ENCODE peak calls at places on chromosomes 1 and 21, in five cellular contexts. M is neural progenitor cell, W is body of pancreas, U is endothelial cell, X is heart right ventricle. D is an unnamed sample.

GRCh38 chr1:14737561-14738094 is 139.1 kb downstream of the KAZN start:
- DNase-seq in M (no peak), W (no peak), U (no peak), X (no peak), D (no peak)

GRCh38 chr1:220497220-220497756 is 30.6 kb upstream of the MARK1 start:
- DNase-seq in M (no peak), W (no peak), U (no peak), X (no peak), D (peak)

GRCh38 chr1:1806890-1807289 is 28.6 kb upstream of the NADK start:
- DNase-seq in M (no peak), W (no peak), U (no peak), X (peak), D (no peak)

GRCh38 chr1:104353580-104353979 is 603.9 kb downstream of the AMY1C start:
- DNase-seq in M (no peak), W (no peak), U (no peak), X (no peak), D (no peak)

GRCh38 chr1:36753451-36753850 is 270.7 kb upstream of the CSF3R start:
- DNase-seq in M (no peak), W (no peak), U (no peak), X (no peak), D (no peak)

GRCh38 chr1:6200188-6200809 is 904 bp upstream of the RPL22 start:
- DNase-seq in M (no peak), W (no peak), U (no peak), X (no peak), D (no peak)

GRCh38 chr1:207959141-207959825 is 48.4 kb upstream of the CD34 start:
- DNase-seq in M (peak), W (peak), U (peak), X (peak), D (no peak)

GRCh38 chr1:221289103-221289502 is 409.9 kb downstream of the HLX start:
- DNase-seq in M (no peak), W (no peak), U (no peak), X (no peak), D (no peak)

GRCh38 chr1:151612506-151613274 is 840 bp downstream of the SNX27 start:
- DNase-seq in M (peak), W (peak), U (peak), X (peak), D (no peak)

GRCh38 chr1:21050031-21050430 is 126.7 kb downstream of the EIF4G3 start:
- DNase-seq in M (no peak), W (no peak), U (no peak), X (no peak), D (peak)

GRCh38 chr1:74699331-74699730 is 25.7 kb upstream of the ERICH3 start:
- DNase-seq in M (no peak), W (no peak), U (no peak), X (no peak), D (no peak)

GRCh38 chr1:206000641-206001339 is 2.4 kb downstream of the RAB7B start:
- DNase-seq in M (no peak), W (no peak), U (no peak), X (no peak), D (peak)

GRCh38 chr1:53562256-53562982 is 103.2 kb downstream of the DMRTB1 start:
- DNase-seq in M (no peak), W (peak), U (no peak), X (no peak), D (no peak)

GRCh38 chr1:936865-937264 is 13.1 kb downstream of the SAMD11 start:
- DNase-seq in M (no peak), W (no peak), U (no peak), X (no peak), D (no peak)

GRCh38 chr1:201213926-201214325 is 23.3 kb downstream of the IGFN1 start:
- DNase-seq in M (no peak), W (no peak), U (no peak), X (no peak), D (no peak)

GRCh38 chr1:208781391-208782035 is 537.3 kb upstream of the PLXNA2 start:
- DNase-seq in M (peak), W (no peak), U (no peak), X (no peak), D (no peak)

GRCh38 chr1:113255728-113256347 is 134.5 kb upstream of the MAGI3 start:
- DNase-seq in M (peak), W (peak), U (no peak), X (no peak), D (no peak)

GRCh38 chr1:50735443-50735842 is 224.6 kb downstream of the FAF1 start:
- DNase-seq in M (peak), W (no peak), U (no peak), X (no peak), D (peak)

GRCh38 chr1:2443285-2444137 is 31.1 kb upstream of the PEX10 start:
- DNase-seq in M (peak), W (no peak), U (peak), X (no peak), D (no peak)

GRCh38 chr1:208603721-208604120 is 359.5 kb upstream of the PLXNA2 start:
- DNase-seq in M (no peak), W (no peak), U (no peak), X (no peak), D (no peak)

GRCh38 chr1:166136699-166137401 is 30.0 kb downstream of the FAM78B start:
- DNase-seq in M (no peak), W (no peak), U (no peak), X (no peak), D (no peak)

GRCh38 chr1:227948493-227949260 is 945 bp upstream of the WNT9A start:
- DNase-seq in M (no peak), W (no peak), U (peak), X (no peak), D (no peak)

GRCh38 chr1:113042336-113043143 is 30.5 kb upstream of the LRIG2 start:
- DNase-seq in M (peak), W (peak), U (peak), X (peak), D (peak)

GRCh38 chr1:2999571-2999970 is 21.7 kb upstream of the ACTRT2 start:
- DNase-seq in M (no peak), W (no peak), U (no peak), X (no peak), D (no peak)

GRCh38 chr1:45924736-45925135 is 121.3 kb downstream of the MAST2 start:
- DNase-seq in M (peak), W (no peak), U (no peak), X (no peak), D (no peak)

GRCh38 chr1:77797991-77798390 is 18.5 kb downstream of the MIGA1 start:
- DNase-seq in M (no peak), W (no peak), U (no peak), X (no peak), D (no peak)

GRCh38 chr21:42892582-42892930 is 553 bp upstream of the NDUFV3 start:
- DNase-seq in M (no peak), W (no peak), U (no peak), X (no peak), D (no peak)

GRCh38 chr1:104760017-104760416 is 1010.3 kb downstream of the AMY1C start:
- DNase-seq in M (no peak), W (no peak), U (no peak), X (no peak), D (no peak)

GRCh38 chr1:28002600-28002999 is 42.8 kb downstream of the XKR8 start:
- DNase-seq in M (no peak), W (no peak), U (no peak), X (no peak), D (no peak)

GRCh38 chr1:228212415-228212965 is 4.6 kb downstream of the OBSCN start:
- DNase-seq in M (peak), W (no peak), U (no peak), X (no peak), D (no peak)

DNA sequence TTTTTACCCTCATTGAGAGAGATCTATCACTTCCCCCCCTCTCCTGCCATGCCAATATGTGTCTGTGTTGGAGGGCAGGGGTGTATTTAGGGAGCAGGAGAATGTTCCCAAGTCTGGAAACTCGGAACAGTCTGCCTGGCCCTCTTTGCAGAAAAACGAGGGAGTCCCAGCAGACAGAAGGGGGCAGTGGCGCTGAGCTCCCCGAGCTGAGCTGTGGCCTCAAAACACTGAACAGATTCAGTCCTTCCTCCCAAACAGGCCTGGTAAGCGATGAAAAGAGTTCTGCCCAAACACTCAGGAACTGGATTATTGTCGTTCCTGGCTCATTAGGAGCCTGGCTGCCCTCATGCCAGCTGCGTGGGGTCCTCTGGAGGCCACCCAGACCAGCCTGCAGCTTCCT is 981 bp downstream of the CLDN14 start:
- DNase-seq in M (peak), W (no peak), U (peak), X (no peak), D (no peak)
- TF ChIP-seq CTCF in M (peak), W (no peak), U (no peak), X (no peak), D (no peak)

DNA sequence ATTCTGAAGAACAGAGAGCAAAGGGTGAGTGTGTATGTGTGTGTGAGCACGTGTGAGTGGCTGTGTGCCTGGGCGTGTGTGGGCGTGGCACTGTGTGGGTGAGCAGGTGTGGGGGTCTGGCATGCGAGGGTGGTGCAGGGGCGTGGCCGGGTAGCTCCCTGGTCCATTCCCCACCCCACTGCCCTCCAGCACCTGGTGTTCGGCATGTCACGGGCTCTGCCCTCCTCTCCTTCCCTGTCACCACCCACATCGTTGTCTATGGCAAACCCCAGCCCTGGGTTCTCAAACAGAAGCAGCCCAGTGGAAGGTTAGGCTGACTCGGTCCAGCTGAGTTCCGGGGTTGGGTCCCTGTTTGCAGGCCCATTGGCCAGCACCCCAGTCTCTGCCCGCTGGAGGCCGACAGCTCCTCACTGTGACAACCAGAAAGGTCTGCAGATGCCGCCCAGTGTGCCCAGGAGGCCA is 39.8 kb downstream of the UBE2G2 start:
- DNase-seq in M (no peak), W (no peak), U (no peak), X (no peak), D (no peak)
- TF ChIP-seq CTCF in M (no peak), W (no peak), U (no peak), X (no peak), D (no peak)

GRCh38 chr1:215682232-215682631 is 115.1 kb downstream of the KCTD3 start:
- DNase-seq in M (no peak), W (no peak), U (no peak), X (no peak), D (peak)
- TF ChIP-seq CTCF in M (no peak), W (no peak), U (no peak), X (no peak), D (peak)

DNA sequence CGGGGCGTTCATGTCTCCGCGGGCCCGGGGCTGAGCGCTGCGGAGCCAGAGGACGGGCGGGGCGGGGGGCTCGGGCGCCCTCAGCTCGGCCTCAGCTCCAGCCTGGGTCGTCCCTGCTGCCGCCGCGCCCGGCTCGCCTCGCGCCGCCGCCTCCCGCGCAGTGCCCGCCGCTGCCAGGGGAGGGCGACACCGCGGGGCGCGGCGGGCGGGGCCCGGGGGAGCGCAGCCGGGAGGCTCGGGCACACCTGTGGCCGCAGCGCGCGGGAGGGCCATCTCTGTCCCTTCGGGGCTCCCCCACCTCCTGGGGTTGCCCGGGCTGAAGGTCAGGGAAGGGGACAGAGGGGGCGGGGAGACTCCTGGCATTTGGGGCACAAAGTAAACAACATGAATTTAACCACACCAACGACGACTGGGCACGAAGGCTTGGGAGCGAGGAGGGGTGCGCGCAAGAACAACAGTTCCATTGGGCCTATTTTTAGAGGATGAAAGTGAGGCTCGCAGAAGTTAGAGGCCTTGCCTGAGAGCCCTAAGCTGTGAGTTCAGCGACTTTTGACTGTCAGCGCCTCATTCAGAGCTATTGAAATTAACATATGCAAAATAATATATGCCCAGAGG is at the start of gene FAM131C:
- DNase-seq in M (peak), W (peak), U (peak), X (no peak), D (peak)
- TF ChIP-seq CTCF in M (peak), W (peak), U (peak), X (peak), D (peak)

GRCh38 chr1:56578963-56579875 is at the start of gene PLPP3:
- DNase-seq in M (peak), W (peak), U (peak), X (peak), D (peak)

GRCh38 chr1:56580771-56581170 is 1.4 kb upstream of the PLPP3 start:
- DNase-seq in M (no peak), W (no peak), U (no peak), X (no peak), D (no peak)

GRCh38 chr1:56577859-56578663 is 1.3 kb downstream of the PLPP3 start:
- DNase-seq in M (peak), W (peak), U (peak), X (peak), D (peak)

GRCh38 chr1:56576880-56577858 is 2.2 kb downstream of the PLPP3 start:
- DNase-seq in M (peak), W (peak), U (peak), X (peak), D (peak)

DNA sequence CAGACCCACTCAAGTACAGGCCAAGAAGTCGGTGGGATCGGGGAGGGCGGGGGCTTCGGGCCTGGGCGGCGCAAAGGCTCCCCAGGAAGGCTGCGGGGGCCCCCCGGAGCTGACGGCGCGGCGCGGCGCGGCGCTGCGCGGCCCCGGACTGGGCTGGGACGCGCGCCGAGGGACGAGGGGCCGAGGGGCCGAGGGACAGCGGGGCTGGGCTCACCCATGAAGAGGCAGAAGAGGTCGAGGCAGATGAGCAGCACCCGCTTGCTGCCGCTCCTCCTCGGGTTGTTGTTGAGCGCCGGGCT is 750 bp downstream of the PLPP3 start:
- DNase-seq in M (no peak), W (no peak), U (peak), X (no peak), D (no peak)
- TF ChIP-seq CTCF in M (no peak), W (no peak), U (no peak), X (no peak), D (no peak)

GRCh38 chr1:159798893-159799292 is 3.3 kb upstream of the FCRL6 start:
- DNase-seq in M (peak), W (peak), U (peak), X (peak), D (peak)
- TF ChIP-seq CTCF in M (peak), W (peak), U (peak), X (peak), D (peak)

GRCh38 chr21:30248844-30249243 is 32.9 kb upstream of the CLDN8 start:
- DNase-seq in M (no peak), W (no peak), U (no peak), X (no peak), D (no peak)
- TF ChIP-seq CTCF in M (peak), W (no peak), U (no peak), X (no peak), D (no peak)

GRCh38 chr1:202329891-202330290 is 11.8 kb downstream of the UBE2T start:
- DNase-seq in M (no peak), W (no peak), U (no peak), X (no peak), D (no peak)
- TF ChIP-seq CTCF in M (peak), W (no peak), U (no peak), X (no peak), D (peak)

D was measured in MCF 10A.